ENCODE peak calls at places on chromosome 1, in eight cellular contexts. I is WTC11, T is GM12865, E is H9, W is heart right ventricle, C is HFF-Myc, O is thyroid gland, Z is bronchial epithelial cell. H is an unnamed sample.

GRCh38 chr1:36511804-36512798 is 29.4 kb upstream of the CSF3R start:
- DNase-seq in Z (peak), T (no peak), O (no peak), E (no peak), W (no peak), C (peak), I (no peak), H (no peak)

GRCh38 chr1:23422313-23422877 is 2.2 kb downstream of the TCEA3 start:
- DNase-seq in W (peak), T (peak), O (peak), Z (peak), E (no peak), C (peak), I (no peak), H (no peak)

GRCh38 chr1:27428316-27429028 is 36.0 kb downstream of the GPR3 start:
- DNase-seq in C (no peak), O (peak), E (no peak), I (no peak), W (peak), T (no peak), Z (no peak), H (no peak)

GRCh38 chr1:228446849-228447248 is 30.2 kb upstream of the TRIM17 start:
- DNase-seq in Z (no peak), E (peak), T (no peak), I (peak), C (no peak), W (no peak), O (no peak), H (no peak)

GRCh38 chr1:31227891-31228290 is 11.8 kb downstream of the NKAIN1 start:
- DNase-seq in O (no peak), Z (no peak), C (no peak), E (no peak), I (no peak), T (no peak), W (no peak), H (no peak)

GRCh38 chr1:228920791-228921190 is 185.5 kb downstream of the RHOU start:
- DNase-seq in T (no peak), O (peak), I (no peak), C (no peak), E (no peak), Z (no peak), W (no peak), H (no peak)

GRCh38 chr1:59926381-59927243 is at the start of gene CYP2J2:
- DNase-seq in W (peak), C (no peak), Z (peak), I (peak), O (peak), E (peak), T (no peak), H (peak)

GRCh38 chr1:30929135-30929889 is 20.8 kb upstream of the SDC3 start:
- DNase-seq in W (no peak), O (peak), T (peak), I (peak), E (peak), C (no peak), Z (peak), H (peak)

GRCh38 chr1:22749919-22750670 is 39.5 kb downstream of the EPHB2 start:
- DNase-seq in C (peak), I (no peak), T (peak), E (no peak), O (peak), Z (peak), W (peak), H (no peak)

GRCh38 chr1:22790232-22791008 is 79.8 kb downstream of the EPHB2 start:
- DNase-seq in E (no peak), C (no peak), I (no peak), Z (peak), O (peak), T (no peak), W (peak), H (no peak)

GRCh38 chr1:19376428-19377372 is 64.6 kb downstream of the SLC66A1 start:
- DNase-seq in T (no peak), Z (no peak), E (no peak), O (no peak), W (no peak), C (no peak), I (no peak), H (no peak)

GRCh38 chr1:204828352-204828850 is 42.3 kb upstream of the NFASC start:
- DNase-seq in E (peak), T (peak), O (peak), Z (no peak), I (peak), C (no peak), W (peak), H (no peak)

GRCh38 chr1:204830671-204831585 is 39.7 kb upstream of the NFASC start:
- DNase-seq in C (no peak), Z (no peak), I (no peak), W (no peak), E (no peak), O (peak), T (no peak), H (no peak)

GRCh38 chr1:204829133-204829532 is 41.5 kb upstream of the NFASC start:
- DNase-seq in T (no peak), I (no peak), C (no peak), W (peak), E (peak), O (no peak), Z (no peak), H (no peak)

GRCh38 chr1:204821924-204822323 is 48.7 kb upstream of the NFASC start:
- DNase-seq in O (no peak), E (no peak), W (no peak), C (no peak), T (no peak), Z (no peak), I (no peak), H (no peak)

DNA sequence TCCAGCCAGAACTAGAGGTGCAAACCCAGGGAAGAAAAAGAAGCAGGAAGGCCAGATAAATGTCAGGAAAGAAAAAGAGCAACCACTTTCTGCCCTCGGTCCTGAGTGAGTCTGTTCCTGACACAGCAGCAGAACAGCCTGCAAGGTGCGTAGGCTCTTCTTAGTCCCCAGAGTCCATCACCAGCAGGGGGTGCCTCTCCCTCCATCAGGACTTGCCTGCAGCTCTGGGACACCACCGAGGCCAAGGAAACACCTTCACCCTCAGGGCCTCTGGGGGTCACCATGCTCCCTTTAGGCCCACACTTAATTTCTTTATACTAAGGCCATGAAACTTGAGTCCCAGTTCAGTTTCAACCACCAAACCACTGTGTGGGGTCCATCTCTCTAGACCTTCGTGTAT is 43.7 kb upstream of the NFASC start:
- DNase-seq in W (no peak), O (no peak), T (peak), I (peak), E (peak), C (no peak), Z (peak), H (peak)
- TF ChIP-seq CTCF in W (no peak), O (no peak), T (peak), I (no peak), E (peak), C (peak), Z (peak), H (no peak)

GRCh38 chr1:53509775-53510174 is 50.6 kb downstream of the DMRTB1 start:
- DNase-seq in W (no peak), I (no peak), T (no peak), E (no peak), C (no peak), O (no peak), Z (no peak), H (no peak)
- TF ChIP-seq CTCF in W (no peak), I (no peak), T (no peak), E (no peak), C (no peak), O (no peak), Z (no peak), H (no peak)

DNA sequence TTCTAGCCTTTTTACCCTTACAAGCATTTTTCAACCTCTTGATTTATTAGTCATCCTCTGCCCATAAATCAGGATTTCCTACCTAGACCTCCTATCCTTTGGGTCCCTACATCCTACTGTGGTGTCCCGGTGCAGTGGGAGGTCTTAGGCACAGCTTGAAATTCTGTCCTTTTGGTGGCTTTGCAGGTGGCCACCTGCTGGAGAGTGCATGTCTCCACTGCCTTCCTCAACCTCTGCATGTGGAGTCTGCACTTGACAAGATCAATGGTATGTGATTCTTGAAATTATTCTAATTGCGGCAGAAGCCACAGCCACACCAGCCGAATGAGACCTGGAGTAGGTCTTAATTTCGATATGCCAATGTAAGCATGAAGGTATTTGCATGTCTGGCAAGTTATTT is 11.4 kb upstream of the KCNA3 start:
- DNase-seq in O (no peak), T (peak), W (no peak), I (no peak), Z (no peak), C (no peak), E (no peak), H (no peak)
- TF ChIP-seq CTCF in O (no peak), T (peak), W (no peak), I (no peak), Z (no peak), C (no peak), E (no peak), H (peak)

GRCh38 chr1:215526846-215527151 is 40.3 kb upstream of the KCTD3 start:
- DNase-seq in T (no peak), I (no peak), Z (no peak), C (no peak), W (no peak), O (no peak), E (no peak), H (no peak)
- TF ChIP-seq CTCF in T (no peak), I (peak), Z (no peak), C (no peak), W (peak), O (no peak), E (no peak), H (no peak)

GRCh38 chr1:172398193-172398592 is 22.3 kb upstream of the C1orf105 start:
- DNase-seq in E (no peak), T (peak), O (peak), Z (no peak), W (no peak), C (no peak), I (no peak), H (no peak)

GRCh38 chr1:172400073-172400737 is 20.3 kb upstream of the C1orf105 start:
- DNase-seq in T (no peak), I (no peak), O (no peak), E (no peak), C (no peak), W (no peak), Z (no peak), H (no peak)

GRCh38 chr1:172402878-172403573 is 17.5 kb upstream of the C1orf105 start:
- DNase-seq in T (no peak), W (no peak), Z (no peak), I (no peak), O (no peak), C (no peak), E (no peak), H (no peak)

GRCh38 chr1:172399369-172400072 is 21.0 kb upstream of the C1orf105 start:
- DNase-seq in W (peak), E (no peak), I (no peak), Z (peak), C (peak), T (peak), O (peak), H (no peak)

GRCh38 chr1:172401907-172402306 is 18.6 kb upstream of the C1orf105 start:
- DNase-seq in C (no peak), E (peak), W (no peak), I (peak), Z (no peak), T (no peak), O (no peak), H (no peak)
- TF ChIP-seq CTCF in C (peak), E (peak), W (peak), I (no peak), Z (no peak), T (no peak), O (no peak), H (no peak)